ENCODE peak calls at places on chromosomes 2 and 18, in six cellular contexts. Q is activated naive CD4-positive, alpha-beta T cell; L is AG04449; N is skeletal muscle cell; T is NCI-H2029; E is effector CD4-positive, alpha-beta T cell. R is an unnamed sample.

GRCh38 chr2:19114754-19115231 is 243.6 kb downstream of the OSR1 start:
- DNase-seq in Q (no peak), L (no peak), N (no peak), T (no peak), E (no peak), R (no peak)

GRCh38 chr2:36438454-36438977 is 82.9 kb downstream of the CRIM1 start:
- DNase-seq in Q (no peak), L (peak), N (peak), T (no peak), E (no peak), R (peak)

GRCh38 chr18:53753616-53754015 is 470.9 kb downstream of the MBD2 start:
- DNase-seq in Q (no peak), L (no peak), N (no peak), T (no peak), E (no peak), R (no peak)

GRCh38 chr2:33848486-33848885 is 249.4 kb upstream of the FAM98A start:
- DNase-seq in Q (no peak), L (peak), N (no peak), T (no peak), E (no peak), R (peak)

GRCh38 chr18:48777026-48777736 is 173.6 kb downstream of the SMAD7 start:
- DNase-seq in Q (peak), L (no peak), N (no peak), T (peak), E (peak), R (peak)

GRCh38 chr2:200567932-200568331 is 17.9 kb upstream of the AOX1 start:
- DNase-seq in Q (no peak), L (no peak), N (no peak), T (no peak), E (no peak), R (no peak)

GRCh38 chr2:27275211-27276150 is at the start of gene DNAJC5G:
- DNase-seq in Q (no peak), L (no peak), N (no peak), T (no peak), E (no peak), R (no peak)

GRCh38 chr2:44245068-44245861 is 30.0 kb upstream of the SLC3A1 start:
- DNase-seq in Q (no peak), L (no peak), N (no peak), T (peak), E (no peak), R (no peak)

GRCh38 chr2:241987726-241988125 is 118.2 kb downstream of the RTP5 start:
- DNase-seq in Q (no peak), L (no peak), N (no peak), T (no peak), E (no peak), R (no peak)

GRCh38 chr2:149331023-149331400 is 625 bp downstream of the LYPD6 start:
- DNase-seq in Q (no peak), L (no peak), N (no peak), T (no peak), E (no peak), R (no peak)

GRCh38 chr18:26307161-26307773 is 81.0 kb downstream of the TAF4B start:
- DNase-seq in Q (no peak), L (no peak), N (peak), T (peak), E (no peak), R (peak)